ENCODE peak calls at places on chromosomes 3 and 15, in ten cellular contexts. A, D, W, K, T, Y, R, I, G and B are unnamed samples.

GRCh38 chr3:12753275-12754028 is 5.6 kb downstream of the TMEM40 start:
- DNase-seq in A (no peak), D (peak), W (no peak), K (no peak), T (no peak), Y (no peak), R (no peak), I (no peak), G (no peak), B (no peak)

GRCh38 chr3:52498134-52499054 is 3.3 kb downstream of the STAB1 start:
- DNase-seq in A (no peak), D (no peak), W (peak), K (no peak), T (no peak), Y (peak), R (no peak), I (no peak), G (peak), B (peak)

GRCh38 chr3:8660271-8660731 is 15.7 kb upstream of the SSUH2 start:
- DNase-seq in A (peak), D (no peak), W (no peak), K (no peak), T (no peak), Y (no peak), R (no peak), I (no peak), G (no peak), B (no peak)

GRCh38 chr3:129657261-129658046 is 51.0 kb upstream of the PLXND1 start:
- DNase-seq in A (no peak), D (no peak), W (no peak), K (peak), T (no peak), Y (no peak), R (peak), I (peak), G (no peak), B (no peak)

GRCh38 chr15:90402230-90402629 is 14.2 kb downstream of the IQGAP1 start:
- DNase-seq in A (peak), D (peak), W (no peak), K (no peak), T (no peak), Y (no peak), R (peak), I (peak), G (peak), B (no peak)

GRCh38 chr3:155088705-155089380 is 8.7 kb downstream of the MME start:
- DNase-seq in A (no peak), D (no peak), W (no peak), K (no peak), T (no peak), Y (no peak), R (no peak), I (no peak), G (no peak), B (no peak)

GRCh38 chr15:42201801-42202200 is 6.3 kb downstream of the VPS39 start:
- DNase-seq in A (no peak), D (no peak), W (no peak), K (no peak), T (no peak), Y (no peak), R (no peak), I (no peak), G (no peak), B (no peak)

GRCh38 chr3:188415196-188415595 is 261.2 kb downstream of the LPP start:
- DNase-seq in A (no peak), D (no peak), W (no peak), K (no peak), T (no peak), Y (no peak), R (no peak), I (no peak), G (no peak), B (no peak)

GRCh38 chr15:45794768-45795486 is 160.1 kb downstream of the SQOR start:
- DNase-seq in A (no peak), D (no peak), W (no peak), K (no peak), T (no peak), Y (no peak), R (no peak), I (no peak), G (no peak), B (no peak)

GRCh38 chr15:57607570-57608000 is 15.9 kb downstream of the MYZAP start:
- DNase-seq in A (peak), D (peak), W (no peak), K (no peak), T (no peak), Y (no peak), R (peak), I (peak), G (no peak), B (peak)

GRCh38 chr3:71095511-71096305 is 487.8 kb downstream of the FOXP1 start:
- DNase-seq in A (no peak), D (no peak), W (no peak), K (no peak), T (no peak), Y (no peak), R (no peak), I (no peak), G (no peak), B (no peak)

GRCh38 chr3:62922326-62922725 is 47.1 kb upstream of the CADPS start:
- DNase-seq in A (no peak), D (no peak), W (no peak), K (no peak), T (no peak), Y (no peak), R (no peak), I (no peak), G (no peak), B (no peak)

GRCh38 chr15:31974855-31975421 is 55.4 kb upstream of the CHRNA7 start:
- DNase-seq in A (peak), D (peak), W (peak), K (peak), T (no peak), Y (no peak), R (peak), I (peak), G (peak), B (no peak)

GRCh38 chr15:67785431-67785830 is 39.9 kb upstream of the SKOR1 start:
- DNase-seq in A (no peak), D (no peak), W (no peak), K (no peak), T (no peak), Y (no peak), R (no peak), I (no peak), G (no peak), B (no peak)

GRCh38 chr15:50315814-50316630 is 39.0 kb downstream of the GABPB1 start:
- DNase-seq in A (peak), D (peak), W (no peak), K (peak), T (no peak), Y (no peak), R (peak), I (peak), G (peak), B (no peak)